ENCODE peak calls at places on chromosomes 7 and 10, in seven cellular contexts. One of them, this sample, is unnamed.

GRCh38 chr7:28410628-28411578 is 1.4 kb upstream of the CREB5 start:
- DNase-seq in stimulated activated effector memory CD8-positive, alpha-beta T cell treated with anti-CD3 and anti-CD28 coated beads, Interleukin-12 subunit alpha, Interleukin-12 subunit beta, amount 100 ng/mL, for 72 hours: no peak
- DNase-seq in uterus: peak
- DNase-seq in stimulated activated CD4-positive, alpha-beta T cell treated with anti-CD3 and anti-CD28 coated beads, Interleukin-1b, Interleukin-23, amount 100 ng/mL, for 24 hours: no peak
- DNase-seq in BE2C: peak
- DNase-seq in psoas muscle: peak
- DNase-seq in amniotic epithelial cell: peak
- DNase-seq in this sample: no peak

GRCh38 chr10:110498087-110498981 is 627 bp downstream of the DUSP5 start:
- DNase-seq in stimulated activated effector memory CD8-positive, alpha-beta T cell treated with anti-CD3 and anti-CD28 coated beads, Interleukin-12 subunit alpha, Interleukin-12 subunit beta, amount 100 ng/mL, for 72 hours: peak
- DNase-seq in uterus: peak
- DNase-seq in stimulated activated CD4-positive, alpha-beta T cell treated with anti-CD3 and anti-CD28 coated beads, Interleukin-1b, Interleukin-23, amount 100 ng/mL, for 24 hours: no peak
- DNase-seq in BE2C: peak
- DNase-seq in psoas muscle: peak
- DNase-seq in amniotic epithelial cell: peak
- DNase-seq in this sample: peak

GRCh38 chr7:139092090-139092796 is 17.3 kb downstream of the ZC3HAV1 start:
- DNase-seq in stimulated activated effector memory CD8-positive, alpha-beta T cell treated with anti-CD3 and anti-CD28 coated beads, Interleukin-12 subunit alpha, Interleukin-12 subunit beta, amount 100 ng/mL, for 72 hours: no peak
- DNase-seq in uterus: no peak
- DNase-seq in stimulated activated CD4-positive, alpha-beta T cell treated with anti-CD3 and anti-CD28 coated beads, Interleukin-1b, Interleukin-23, amount 100 ng/mL, for 24 hours: no peak
- DNase-seq in BE2C: no peak
- DNase-seq in psoas muscle: no peak
- DNase-seq in amniotic epithelial cell: peak
- DNase-seq in this sample: no peak

GRCh38 chr7:37336259-37336658 is 112.4 kb downstream of the ELMO1 start:
- DNase-seq in stimulated activated effector memory CD8-positive, alpha-beta T cell treated with anti-CD3 and anti-CD28 coated beads, Interleukin-12 subunit alpha, Interleukin-12 subunit beta, amount 100 ng/mL, for 72 hours: peak
- DNase-seq in uterus: no peak
- DNase-seq in stimulated activated CD4-positive, alpha-beta T cell treated with anti-CD3 and anti-CD28 coated beads, Interleukin-1b, Interleukin-23, amount 100 ng/mL, for 24 hours: peak
- DNase-seq in BE2C: no peak
- DNase-seq in psoas muscle: no peak
- DNase-seq in amniotic epithelial cell: no peak
- DNase-seq in this sample: no peak

GRCh38 chr7:35987016-35987415 is 166.0 kb upstream of the EEPD1 start:
- DNase-seq in stimulated activated effector memory CD8-positive, alpha-beta T cell treated with anti-CD3 and anti-CD28 coated beads, Interleukin-12 subunit alpha, Interleukin-12 subunit beta, amount 100 ng/mL, for 72 hours: no peak
- DNase-seq in uterus: no peak
- DNase-seq in stimulated activated CD4-positive, alpha-beta T cell treated with anti-CD3 and anti-CD28 coated beads, Interleukin-1b, Interleukin-23, amount 100 ng/mL, for 24 hours: no peak
- DNase-seq in BE2C: no peak
- DNase-seq in psoas muscle: no peak
- DNase-seq in amniotic epithelial cell: no peak
- DNase-seq in this sample: no peak

GRCh38 chr10:46272863-46273415 is 13.9 kb upstream of the ANTXRL start:
- DNase-seq in stimulated activated effector memory CD8-positive, alpha-beta T cell treated with anti-CD3 and anti-CD28 coated beads, Interleukin-12 subunit alpha, Interleukin-12 subunit beta, amount 100 ng/mL, for 72 hours: peak
- DNase-seq in uterus: no peak
- DNase-seq in stimulated activated CD4-positive, alpha-beta T cell treated with anti-CD3 and anti-CD28 coated beads, Interleukin-1b, Interleukin-23, amount 100 ng/mL, for 24 hours: no peak
- DNase-seq in BE2C: no peak
- DNase-seq in psoas muscle: no peak
- DNase-seq in amniotic epithelial cell: no peak
- DNase-seq in this sample: no peak

GRCh38 chr10:86203162-86203905 is 163.3 kb downstream of the GRID1 start:
- DNase-seq in stimulated activated effector memory CD8-positive, alpha-beta T cell treated with anti-CD3 and anti-CD28 coated beads, Interleukin-12 subunit alpha, Interleukin-12 subunit beta, amount 100 ng/mL, for 72 hours: no peak
- DNase-seq in uterus: no peak
- DNase-seq in stimulated activated CD4-positive, alpha-beta T cell treated with anti-CD3 and anti-CD28 coated beads, Interleukin-1b, Interleukin-23, amount 100 ng/mL, for 24 hours: peak
- DNase-seq in BE2C: no peak
- DNase-seq in psoas muscle: no peak
- DNase-seq in amniotic epithelial cell: no peak
- DNase-seq in this sample: no peak

GRCh38 chr10:133124357-133125211 is 35.4 kb upstream of the KNDC1 start:
- DNase-seq in stimulated activated effector memory CD8-positive, alpha-beta T cell treated with anti-CD3 and anti-CD28 coated beads, Interleukin-12 subunit alpha, Interleukin-12 subunit beta, amount 100 ng/mL, for 72 hours: no peak
- DNase-seq in uterus: no peak
- DNase-seq in stimulated activated CD4-positive, alpha-beta T cell treated with anti-CD3 and anti-CD28 coated beads, Interleukin-1b, Interleukin-23, amount 100 ng/mL, for 24 hours: no peak
- DNase-seq in BE2C: peak
- DNase-seq in psoas muscle: peak
- DNase-seq in amniotic epithelial cell: no peak
- DNase-seq in this sample: no peak

GRCh38 chr10:110373059-110373458 is 68.3 kb upstream of the SMNDC1 start:
- DNase-seq in stimulated activated effector memory CD8-positive, alpha-beta T cell treated with anti-CD3 and anti-CD28 coated beads, Interleukin-12 subunit alpha, Interleukin-12 subunit beta, amount 100 ng/mL, for 72 hours: no peak
- DNase-seq in uterus: no peak
- DNase-seq in stimulated activated CD4-positive, alpha-beta T cell treated with anti-CD3 and anti-CD28 coated beads, Interleukin-1b, Interleukin-23, amount 100 ng/mL, for 24 hours: no peak
- DNase-seq in BE2C: no peak
- DNase-seq in psoas muscle: no peak
- DNase-seq in amniotic epithelial cell: no peak
- DNase-seq in this sample: no peak

GRCh38 chr10:86758231-86759072 is 2.0 kb downstream of the BMPR1A start:
- DNase-seq in stimulated activated effector memory CD8-positive, alpha-beta T cell treated with anti-CD3 and anti-CD28 coated beads, Interleukin-12 subunit alpha, Interleukin-12 subunit beta, amount 100 ng/mL, for 72 hours: no peak
- DNase-seq in uterus: no peak
- DNase-seq in stimulated activated CD4-positive, alpha-beta T cell treated with anti-CD3 and anti-CD28 coated beads, Interleukin-1b, Interleukin-23, amount 100 ng/mL, for 24 hours: no peak
- DNase-seq in BE2C: no peak
- DNase-seq in psoas muscle: no peak
- DNase-seq in amniotic epithelial cell: peak
- DNase-seq in this sample: no peak

GRCh38 chr10:124112891-124113580 is 19.6 kb upstream of the CHST15 start:
- DNase-seq in stimulated activated effector memory CD8-positive, alpha-beta T cell treated with anti-CD3 and anti-CD28 coated beads, Interleukin-12 subunit alpha, Interleukin-12 subunit beta, amount 100 ng/mL, for 72 hours: no peak
- DNase-seq in uterus: no peak
- DNase-seq in stimulated activated CD4-positive, alpha-beta T cell treated with anti-CD3 and anti-CD28 coated beads, Interleukin-1b, Interleukin-23, amount 100 ng/mL, for 24 hours: no peak
- DNase-seq in BE2C: no peak
- DNase-seq in psoas muscle: no peak
- DNase-seq in amniotic epithelial cell: no peak
- DNase-seq in this sample: no peak

GRCh38 chr10:133327651-133328357 is 8.9 kb downstream of the CALY start:
- DNase-seq in stimulated activated effector memory CD8-positive, alpha-beta T cell treated with anti-CD3 and anti-CD28 coated beads, Interleukin-12 subunit alpha, Interleukin-12 subunit beta, amount 100 ng/mL, for 72 hours: no peak
- DNase-seq in uterus: no peak
- DNase-seq in stimulated activated CD4-positive, alpha-beta T cell treated with anti-CD3 and anti-CD28 coated beads, Interleukin-1b, Interleukin-23, amount 100 ng/mL, for 24 hours: no peak
- DNase-seq in BE2C: no peak
- DNase-seq in psoas muscle: no peak
- DNase-seq in amniotic epithelial cell: peak
- DNase-seq in this sample: no peak

GRCh38 chr10:58237014-58237830 is 30.5 kb downstream of the IPMK start:
- DNase-seq in stimulated activated effector memory CD8-positive, alpha-beta T cell treated with anti-CD3 and anti-CD28 coated beads, Interleukin-12 subunit alpha, Interleukin-12 subunit beta, amount 100 ng/mL, for 72 hours: no peak
- DNase-seq in uterus: no peak
- DNase-seq in stimulated activated CD4-positive, alpha-beta T cell treated with anti-CD3 and anti-CD28 coated beads, Interleukin-1b, Interleukin-23, amount 100 ng/mL, for 24 hours: no peak
- DNase-seq in BE2C: no peak
- DNase-seq in psoas muscle: no peak
- DNase-seq in amniotic epithelial cell: peak
- DNase-seq in this sample: no peak

GRCh38 chr10:87691515-87692070 is 31.9 kb downstream of the PAPSS2 start:
- DNase-seq in stimulated activated effector memory CD8-positive, alpha-beta T cell treated with anti-CD3 and anti-CD28 coated beads, Interleukin-12 subunit alpha, Interleukin-12 subunit beta, amount 100 ng/mL, for 72 hours: no peak
- DNase-seq in uterus: no peak
- DNase-seq in stimulated activated CD4-positive, alpha-beta T cell treated with anti-CD3 and anti-CD28 coated beads, Interleukin-1b, Interleukin-23, amount 100 ng/mL, for 24 hours: no peak
- DNase-seq in BE2C: no peak
- DNase-seq in psoas muscle: no peak
- DNase-seq in amniotic epithelial cell: no peak
- DNase-seq in this sample: no peak

GRCh38 chr10:77881636-77882035 is 44.9 kb downstream of the DLG5 start:
- DNase-seq in stimulated activated effector memory CD8-positive, alpha-beta T cell treated with anti-CD3 and anti-CD28 coated beads, Interleukin-12 subunit alpha, Interleukin-12 subunit beta, amount 100 ng/mL, for 72 hours: no peak
- DNase-seq in uterus: no peak
- DNase-seq in stimulated activated CD4-positive, alpha-beta T cell treated with anti-CD3 and anti-CD28 coated beads, Interleukin-1b, Interleukin-23, amount 100 ng/mL, for 24 hours: no peak
- DNase-seq in BE2C: no peak
- DNase-seq in psoas muscle: peak
- DNase-seq in amniotic epithelial cell: no peak
- DNase-seq in this sample: no peak

GRCh38 chr10:117218654-117219053 is 21.4 kb downstream of the KCNK18 start:
- DNase-seq in stimulated activated effector memory CD8-positive, alpha-beta T cell treated with anti-CD3 and anti-CD28 coated beads, Interleukin-12 subunit alpha, Interleukin-12 subunit beta, amount 100 ng/mL, for 72 hours: no peak
- DNase-seq in uterus: no peak
- DNase-seq in stimulated activated CD4-positive, alpha-beta T cell treated with anti-CD3 and anti-CD28 coated beads, Interleukin-1b, Interleukin-23, amount 100 ng/mL, for 24 hours: no peak
- DNase-seq in BE2C: no peak
- DNase-seq in psoas muscle: no peak
- DNase-seq in amniotic epithelial cell: no peak
- DNase-seq in this sample: no peak

GRCh38 chr7:28389504-28390385 is 22.6 kb upstream of the CREB5 start:
- DNase-seq in stimulated activated effector memory CD8-positive, alpha-beta T cell treated with anti-CD3 and anti-CD28 coated beads, Interleukin-12 subunit alpha, Interleukin-12 subunit beta, amount 100 ng/mL, for 72 hours: no peak
- DNase-seq in uterus: no peak
- DNase-seq in stimulated activated CD4-positive, alpha-beta T cell treated with anti-CD3 and anti-CD28 coated beads, Interleukin-1b, Interleukin-23, amount 100 ng/mL, for 24 hours: no peak
- DNase-seq in BE2C: peak
- DNase-seq in psoas muscle: no peak
- DNase-seq in amniotic epithelial cell: peak
- DNase-seq in this sample: peak

GRCh38 chr7:22793593-22794462 is 28.8 kb downstream of the TOMM7 start:
- DNase-seq in stimulated activated effector memory CD8-positive, alpha-beta T cell treated with anti-CD3 and anti-CD28 coated beads, Interleukin-12 subunit alpha, Interleukin-12 subunit beta, amount 100 ng/mL, for 72 hours: no peak
- DNase-seq in uterus: no peak
- DNase-seq in stimulated activated CD4-positive, alpha-beta T cell treated with anti-CD3 and anti-CD28 coated beads, Interleukin-1b, Interleukin-23, amount 100 ng/mL, for 24 hours: no peak
- DNase-seq in BE2C: no peak
- DNase-seq in psoas muscle: no peak
- DNase-seq in amniotic epithelial cell: peak
- DNase-seq in this sample: no peak

GRCh38 chr10:27448926-27449325 is 55.2 kb upstream of the RAB18 start:
- DNase-seq in stimulated activated effector memory CD8-positive, alpha-beta T cell treated with anti-CD3 and anti-CD28 coated beads, Interleukin-12 subunit alpha, Interleukin-12 subunit beta, amount 100 ng/mL, for 72 hours: no peak
- DNase-seq in uterus: no peak
- DNase-seq in stimulated activated CD4-positive, alpha-beta T cell treated with anti-CD3 and anti-CD28 coated beads, Interleukin-1b, Interleukin-23, amount 100 ng/mL, for 24 hours: no peak
- DNase-seq in BE2C: no peak
- DNase-seq in psoas muscle: no peak
- DNase-seq in amniotic epithelial cell: peak
- DNase-seq in this sample: no peak

GRCh38 chr10:22253578-22253882 is 35.7 kb upstream of the EBLN1 start:
- DNase-seq in stimulated activated effector memory CD8-positive, alpha-beta T cell treated with anti-CD3 and anti-CD28 coated beads, Interleukin-12 subunit alpha, Interleukin-12 subunit beta, amount 100 ng/mL, for 72 hours: no peak
- DNase-seq in uterus: no peak
- DNase-seq in stimulated activated CD4-positive, alpha-beta T cell treated with anti-CD3 and anti-CD28 coated beads, Interleukin-1b, Interleukin-23, amount 100 ng/mL, for 24 hours: no peak
- DNase-seq in BE2C: no peak
- DNase-seq in psoas muscle: peak
- DNase-seq in amniotic epithelial cell: peak
- DNase-seq in this sample: no peak

GRCh38 chr10:34194259-34194658 is 620.8 kb downstream of the PARD3 start:
- DNase-seq in stimulated activated effector memory CD8-positive, alpha-beta T cell treated with anti-CD3 and anti-CD28 coated beads, Interleukin-12 subunit alpha, Interleukin-12 subunit beta, amount 100 ng/mL, for 72 hours: no peak
- DNase-seq in uterus: no peak
- DNase-seq in stimulated activated CD4-positive, alpha-beta T cell treated with anti-CD3 and anti-CD28 coated beads, Interleukin-1b, Interleukin-23, amount 100 ng/mL, for 24 hours: no peak
- DNase-seq in BE2C: peak
- DNase-seq in psoas muscle: no peak
- DNase-seq in amniotic epithelial cell: peak
- DNase-seq in this sample: peak

GRCh38 chr10:14659626-14660196 is 115.0 kb downstream of the FAM107B start:
- DNase-seq in stimulated activated effector memory CD8-positive, alpha-beta T cell treated with anti-CD3 and anti-CD28 coated beads, Interleukin-12 subunit alpha, Interleukin-12 subunit beta, amount 100 ng/mL, for 72 hours: peak
- DNase-seq in uterus: no peak
- DNase-seq in stimulated activated CD4-positive, alpha-beta T cell treated with anti-CD3 and anti-CD28 coated beads, Interleukin-1b, Interleukin-23, amount 100 ng/mL, for 24 hours: no peak
- DNase-seq in BE2C: no peak
- DNase-seq in psoas muscle: no peak
- DNase-seq in amniotic epithelial cell: no peak
- DNase-seq in this sample: no peak

GRCh38 chr10:79188154-79188763 is 119.5 kb downstream of the ZMIZ1 start:
- DNase-seq in stimulated activated effector memory CD8-positive, alpha-beta T cell treated with anti-CD3 and anti-CD28 coated beads, Interleukin-12 subunit alpha, Interleukin-12 subunit beta, amount 100 ng/mL, for 72 hours: no peak
- DNase-seq in uterus: no peak
- DNase-seq in stimulated activated CD4-positive, alpha-beta T cell treated with anti-CD3 and anti-CD28 coated beads, Interleukin-1b, Interleukin-23, amount 100 ng/mL, for 24 hours: no peak
- DNase-seq in BE2C: no peak
- DNase-seq in psoas muscle: no peak
- DNase-seq in amniotic epithelial cell: no peak
- DNase-seq in this sample: no peak

GRCh38 chr10:27344568-27345454 is 104.2 kb upstream of the ACBD5 start:
- DNase-seq in stimulated activated effector memory CD8-positive, alpha-beta T cell treated with anti-CD3 and anti-CD28 coated beads, Interleukin-12 subunit alpha, Interleukin-12 subunit beta, amount 100 ng/mL, for 72 hours: no peak
- DNase-seq in uterus: no peak
- DNase-seq in stimulated activated CD4-positive, alpha-beta T cell treated with anti-CD3 and anti-CD28 coated beads, Interleukin-1b, Interleukin-23, amount 100 ng/mL, for 24 hours: no peak
- DNase-seq in BE2C: no peak
- DNase-seq in psoas muscle: no peak
- DNase-seq in amniotic epithelial cell: no peak
- DNase-seq in this sample: no peak

GRCh38 chr10:17756557-17757208 is 4.7 kb downstream of the TMEM236 start:
- DNase-seq in stimulated activated effector memory CD8-positive, alpha-beta T cell treated with anti-CD3 and anti-CD28 coated beads, Interleukin-12 subunit alpha, Interleukin-12 subunit beta, amount 100 ng/mL, for 72 hours: no peak
- DNase-seq in uterus: no peak
- DNase-seq in stimulated activated CD4-positive, alpha-beta T cell treated with anti-CD3 and anti-CD28 coated beads, Interleukin-1b, Interleukin-23, amount 100 ng/mL, for 24 hours: no peak
- DNase-seq in BE2C: no peak
- DNase-seq in psoas muscle: no peak
- DNase-seq in amniotic epithelial cell: peak
- DNase-seq in this sample: no peak

GRCh38 chr7:149196705-149197171 is 1.4 kb downstream of the ZNF282 start:
- DNase-seq in stimulated activated effector memory CD8-positive, alpha-beta T cell treated with anti-CD3 and anti-CD28 coated beads, Interleukin-12 subunit alpha, Interleukin-12 subunit beta, amount 100 ng/mL, for 72 hours: no peak
- DNase-seq in uterus: no peak
- DNase-seq in stimulated activated CD4-positive, alpha-beta T cell treated with anti-CD3 and anti-CD28 coated beads, Interleukin-1b, Interleukin-23, amount 100 ng/mL, for 24 hours: no peak
- DNase-seq in BE2C: peak
- DNase-seq in psoas muscle: no peak
- DNase-seq in amniotic epithelial cell: peak
- DNase-seq in this sample: no peak

GRCh38 chr7:45140827-45141226 is 16.8 kb upstream of the RAMP3 start:
- DNase-seq in stimulated activated effector memory CD8-positive, alpha-beta T cell treated with anti-CD3 and anti-CD28 coated beads, Interleukin-12 subunit alpha, Interleukin-12 subunit beta, amount 100 ng/mL, for 72 hours: no peak
- DNase-seq in uterus: no peak
- DNase-seq in stimulated activated CD4-positive, alpha-beta T cell treated with anti-CD3 and anti-CD28 coated beads, Interleukin-1b, Interleukin-23, amount 100 ng/mL, for 24 hours: no peak
- DNase-seq in BE2C: no peak
- DNase-seq in psoas muscle: no peak
- DNase-seq in amniotic epithelial cell: no peak
- DNase-seq in this sample: no peak

GRCh38 chr10:1739751-1740150 is 2.4 kb upstream of the ADARB2 start:
- DNase-seq in stimulated activated effector memory CD8-positive, alpha-beta T cell treated with anti-CD3 and anti-CD28 coated beads, Interleukin-12 subunit alpha, Interleukin-12 subunit beta, amount 100 ng/mL, for 72 hours: no peak
- DNase-seq in uterus: no peak
- DNase-seq in stimulated activated CD4-positive, alpha-beta T cell treated with anti-CD3 and anti-CD28 coated beads, Interleukin-1b, Interleukin-23, amount 100 ng/mL, for 24 hours: no peak
- DNase-seq in BE2C: no peak
- DNase-seq in psoas muscle: no peak
- DNase-seq in amniotic epithelial cell: no peak
- DNase-seq in this sample: no peak

GRCh38 chr7:818031-818699 is 14.1 kb upstream of the SUN1 start:
- DNase-seq in stimulated activated effector memory CD8-positive, alpha-beta T cell treated with anti-CD3 and anti-CD28 coated beads, Interleukin-12 subunit alpha, Interleukin-12 subunit beta, amount 100 ng/mL, for 72 hours: no peak
- DNase-seq in uterus: no peak
- DNase-seq in stimulated activated CD4-positive, alpha-beta T cell treated with anti-CD3 and anti-CD28 coated beads, Interleukin-1b, Interleukin-23, amount 100 ng/mL, for 24 hours: no peak
- DNase-seq in BE2C: no peak
- DNase-seq in psoas muscle: no peak
- DNase-seq in amniotic epithelial cell: no peak
- DNase-seq in this sample: no peak

This sample was measured in SK-N-DZ.